ENCODE peak calls at places on chromosomes 13 and 19, in five cellular contexts. I is HEK293T, O is HTR-8/SVneo, X is cerebellum, R is T-helper 2 cell. U is an unnamed sample.

GRCh38 chr19:10554760-10555612 is 10.8 kb downstream of the KRI1 start:
- DNase-seq in I (no peak), O (no peak), X (no peak), R (no peak), U (no peak)

GRCh38 chr13:29749401-29750177 is 100.8 kb downstream of the UBL3 start:
- DNase-seq in I (no peak), O (no peak), X (no peak), R (no peak), U (peak; percentile 67)

GRCh38 chr13:41053384-41053826 is 7.9 kb upstream of the WBP4 start:
- DNase-seq in I (no peak), O (no peak), X (no peak), R (no peak), U (no peak)

GRCh38 chr13:38606697-38607096 is 80.2 kb upstream of the FREM2 start:
- DNase-seq in I (no peak), O (no peak), X (no peak), R (no peak), U (no peak)

GRCh38 chr13:23450340-23451046 is 17.0 kb upstream of the SACS start:
- DNase-seq in I (no peak), O (peak; percentile 20), X (no peak), R (no peak), U (no peak)

GRCh38 chr19:35357867-35358573 is at the start of gene FFAR3:
- DNase-seq in I (no peak), O (no peak), X (no peak), R (peak; percentile 18), U (peak; percentile 56)

GRCh38 chr13:101341464-101341863 is 74.8 kb downstream of the NALCN start:
- DNase-seq in I (no peak), O (no peak), X (no peak), R (no peak), U (no peak)

GRCh38 chr13:50831510-50831909 is 12.0 kb downstream of the DLEU7 start:
- DNase-seq in I (no peak), O (no peak), X (no peak), R (peak; percentile 64), U (no peak)

GRCh38 chr19:57171551-57172081 is 4.3 kb upstream of the DUXA start:
- DNase-seq in I (peak; percentile 54), O (peak; percentile 58), X (peak; percentile 65), R (peak; percentile 52), U (no peak)

GRCh38 chr13:36829753-36830152 is 10.7 kb downstream of the RFXAP start:
- DNase-seq in I (no peak), O (no peak), X (no peak), R (no peak), U (no peak)

GRCh38 chr19:45742969-45743368 is 9.7 kb downstream of the MEIOSIN start:
- DNase-seq in I (no peak), O (no peak), X (no peak), R (no peak), U (no peak)

GRCh38 chr19:33688657-33688992 is 66.9 kb downstream of the CHST8 start:
- DNase-seq in I (no peak), O (no peak), X (no peak), R (no peak), U (no peak)

GRCh38 chr13:101624210-101624922 is 171.9 kb downstream of the ITGBL1 start:
- DNase-seq in I (no peak), O (no peak), X (no peak), R (no peak), U (peak; percentile 15)

GRCh38 chr19:16381756-16382401 is 57.3 kb downstream of the KLF2 start:
- DNase-seq in I (no peak), O (no peak), X (no peak), R (no peak), U (no peak)

GRCh38 chr13:24124789-24125476 is 35.6 kb upstream of the SPATA13 start:
- DNase-seq in I (no peak), O (no peak), X (no peak), R (peak; percentile 21), U (no peak)

GRCh38 chr19:51777570-51778460 is 16.8 kb downstream of the FPR2 start:
- DNase-seq in I (peak; percentile 68), O (peak; percentile 59), X (peak; percentile 65), R (peak; percentile 66), U (peak; percentile 91)

GRCh38 chr13:93535256-93535655 is 308.6 kb downstream of the GPC6 start:
- DNase-seq in I (no peak), O (no peak), X (no peak), R (no peak), U (peak; percentile 3)

GRCh38 chr19:9456018-9456689 is 20.8 kb upstream of the ZNF266 start:
- DNase-seq in I (no peak), O (no peak), X (no peak), R (no peak), U (peak; percentile 13)

GRCh38 chr19:6412111-6412999 is 12.3 kb downstream of the KHSRP start:
- DNase-seq in I (peak; percentile 69), O (no peak), X (no peak), R (peak; percentile 48), U (no peak)

GRCh38 chr19:6204866-6205723 is 69.6 kb downstream of the ACSBG2 start:
- DNase-seq in I (no peak), O (no peak), X (no peak), R (no peak), U (no peak)

GRCh38 chr19:8459520-8460260 is 14.9 kb downstream of the HNRNPM start:
- DNase-seq in I (no peak), O (peak; percentile 62), X (no peak), R (no peak), U (no peak)

GRCh38 chr13:40230833-40231266 is 435.6 kb downstream of the FOXO1 start:
- DNase-seq in I (no peak), O (no peak), X (no peak), R (peak; percentile 12), U (no peak)

GRCh38 chr19:15445807-15446376 is 3.9 kb downstream of the WIZ start:
- DNase-seq in I (no peak), O (no peak), X (no peak), R (no peak), U (no peak)

GRCh38 chr13:64884976-64885375 is 2345.2 kb downstream of the PCDH9 start:
- DNase-seq in I (no peak), O (no peak), X (no peak), R (no peak), U (no peak)

GRCh38 chr19:46426506-46427162 is 2.1 kb downstream of the PNMA8C start:
- DNase-seq in I (no peak), O (peak; percentile 56), X (peak; percentile 90), R (peak; percentile 38), U (no peak)

GRCh38 chr13:45472171-45472705 is 7.5 kb downstream of the COG3 start:
- DNase-seq in I (no peak), O (no peak), X (no peak), R (no peak), U (no peak)

GRCh38 chr19:15283141-15283885 is 49.0 kb downstream of the BRD4 start:
- DNase-seq in I (no peak), O (no peak), X (no peak), R (no peak), U (no peak)